ENCODE peak calls at places on chromosomes 11 and 22, in nine cellular contexts. L is activated CD4-positive, alpha-beta T cell treated with anti-CD3 and anti-CD28 coated beads, Interleukin-2, amount 50 U/mL, for 24 hours; P is AG20443; V is NCI-H510A treated with DMSO at 0.1 percent for 48 hours; D is OCI-LY7; W is neural crest cell; X is A172; B is brain microvascular endothelial cell; Y is AG09309. I is an unnamed sample.

GRCh38 chr11:60625262-60625661 is 74.2 kb upstream of the MS4A8 start:
- DNase-seq in L (no peak), P (peak; percentile 15), V (no peak), D (peak; percentile 39), W (no peak), X (peak; percentile 64), B (peak; percentile 70), Y (peak; percentile 4), I (no peak)

GRCh38 chr11:36081274-36081945 is 137.5 kb downstream of the LDLRAD3 start:
- DNase-seq in L (no peak), P (no peak), V (no peak), D (no peak), W (no peak), X (no peak), B (no peak), Y (no peak), I (no peak)

GRCh38 chr22:26021516-26021915 is 147.7 kb upstream of the SEZ6L start:
- DNase-seq in L (no peak), P (no peak), V (no peak), D (no peak), W (no peak), X (no peak), B (no peak), Y (no peak), I (no peak)

GRCh38 chr11:95849087-95849825 is 59.0 kb downstream of the CEP57 start:
- DNase-seq in L (peak; percentile 9), P (peak; percentile 66), V (no peak), D (peak; percentile 24), W (peak; percentile 15), X (peak; percentile 71), B (peak; percentile 79), Y (no peak), I (no peak)

GRCh38 chr11:101128571-101129202 is 926 bp downstream of the PGR start:
- DNase-seq in L (no peak), P (peak; percentile 28), V (no peak), D (no peak), W (peak; percentile 8), X (no peak), B (no peak), Y (no peak), I (no peak)

GRCh38 chr11:74677131-74677530 is 54.1 kb downstream of the CHRDL2 start:
- DNase-seq in L (no peak), P (no peak), V (no peak), D (no peak), W (no peak), X (no peak), B (no peak), Y (no peak), I (no peak)

GRCh38 chr11:131688056-131688693 is 317.8 kb downstream of the NTM start:
- DNase-seq in L (no peak), P (peak; percentile 96), V (peak; percentile 21), D (peak; percentile 46), W (peak; percentile 69), X (no peak), B (peak; percentile 36), Y (no peak), I (peak; percentile 83)

GRCh38 chr22:36595154-36595553 is 66.2 kb upstream of the EIF3D start:
- DNase-seq in L (no peak), P (no peak), V (no peak), D (no peak), W (no peak), X (no peak), B (no peak), Y (no peak), I (no peak)

GRCh38 chr11:18495268-18495667 is 31.5 kb downstream of the TSG101 start:
- DNase-seq in L (no peak), P (no peak), V (no peak), D (peak; percentile 8), W (no peak), X (no peak), B (no peak), Y (no peak), I (no peak)

GRCh38 chr11:115981814-115982471 is 477.7 kb upstream of the CADM1 start:
- DNase-seq in L (no peak), P (no peak), V (no peak), D (no peak), W (no peak), X (no peak), B (no peak), Y (no peak), I (no peak)

GRCh38 chr11:2944953-2945756 is 15.9 kb upstream of the PHLDA2 start:
- DNase-seq in L (no peak), P (peak; percentile 95), V (no peak), D (no peak), W (peak; percentile 50), X (peak; percentile 85), B (peak; percentile 93), Y (peak; percentile 60), I (no peak)

GRCh38 chr22:33472462-33473344 is 414.5 kb upstream of the SYN3 start:
- DNase-seq in L (no peak), P (peak; percentile 31), V (no peak), D (no peak), W (no peak), X (peak; percentile 2), B (no peak), Y (no peak), I (no peak)

GRCh38 chr11:134712228-134713145 is 300.4 kb upstream of the B3GAT1 start:
- DNase-seq in L (no peak), P (no peak), V (no peak), D (no peak), W (no peak), X (no peak), B (no peak), Y (no peak), I (no peak)

GRCh38 chr11:110367571-110367970 is 62.2 kb upstream of the FDX1 start:
- DNase-seq in L (no peak), P (no peak), V (peak; percentile 4), D (peak; percentile 24), W (no peak), X (no peak), B (no peak), Y (no peak), I (no peak)

GRCh38 chr11:45899448-45900174 is 7.5 kb downstream of the FREY1 start:
- DNase-seq in L (peak; percentile 42), P (peak; percentile 96), V (peak; percentile 24), D (peak; percentile 76), W (peak; percentile 76), X (peak; percentile 78), B (peak; percentile 83), Y (peak; percentile 39), I (peak; percentile 67)

GRCh38 chr11:109734602-109735001 is 312.6 kb downstream of the C11orf87 start:
- DNase-seq in L (no peak), P (no peak), V (no peak), D (no peak), W (no peak), X (no peak), B (no peak), Y (no peak), I (no peak)

GRCh38 chr11:86459682-86460460 is 85.2 kb downstream of the CCDC81 start:
- DNase-seq in L (no peak), P (peak; percentile 80), V (no peak), D (no peak), W (no peak), X (peak; percentile 97), B (peak; percentile 91), Y (peak; percentile 46), I (no peak)

GRCh38 chr22:49201046-49201970 is 626.4 kb downstream of the BRD1 start:
- DNase-seq in L (no peak), P (no peak), V (no peak), D (no peak), W (no peak), X (no peak), B (no peak), Y (no peak), I (no peak)

GRCh38 chr11:62611705-62612365 is 740 bp downstream of the EML3 start:
- DNase-seq in L (peak; percentile 51), P (peak; percentile 75), V (peak; percentile 30), D (peak; percentile 26), W (no peak), X (no peak), B (no peak), Y (no peak), I (no peak)